ENCODE peak calls at places on chromosomes 7 and 10, in four cellular contexts. Y is left ventricle myocardium inferior, D is SK-N-SH, E is PC-9. J is an unnamed sample.

GRCh38 chr10:28678687-28679457 is 1.6 kb downstream of the BAMBI start:
- DNase-seq in D (no peak), Y (no peak), E (no peak), J (peak; percentile 22)

GRCh38 chr10:88041243-88042161 is 178.1 kb downstream of the PTEN start:
- DNase-seq in Y (no peak), D (no peak), E (no peak), J (no peak)

GRCh38 chr10:99536400-99537254 is 3.9 kb downstream of the NKX2-3 start:
- DNase-seq in D (peak; percentile 71), E (no peak), Y (no peak), J (no peak)

GRCh38 chr10:43225787-43226153 is 41.1 kb downstream of the RASGEF1A start:
- DNase-seq in Y (peak; percentile 6), E (no peak), D (no peak), J (peak; percentile 6)

GRCh38 chr10:3681642-3682554 is 103.1 kb downstream of the KLF6 start:
- DNase-seq in D (no peak), E (no peak), Y (no peak), J (no peak)

GRCh38 chr7:1279041-1279440 is 46.4 kb downstream of the UNCX start:
- DNase-seq in D (no peak), Y (no peak), E (no peak), J (no peak)

GRCh38 chr10:35640474-35640873 is 1.6 kb downstream of the FZD8 start:
- DNase-seq in Y (peak; percentile 69), D (peak; percentile 92), E (no peak), J (peak; percentile 73)

GRCh38 chr7:145978769-145979168 is 137.8 kb upstream of the CNTNAP2 start:
- DNase-seq in E (no peak), D (no peak), Y (no peak), J (no peak)

GRCh38 chr10:123570898-123571515 is 95.1 kb upstream of the GPR26 start:
- DNase-seq in E (no peak), Y (no peak), D (no peak), J (no peak)

GRCh38 chr10:123573236-123574147 is 92.7 kb upstream of the GPR26 start:
- DNase-seq in D (peak; percentile 51), Y (peak; percentile 21), E (no peak), J (peak; percentile 71)

GRCh38 chr10:123574299-123574698 is 91.9 kb upstream of the GPR26 start:
- DNase-seq in Y (no peak), D (no peak), E (no peak), J (no peak)

GRCh38 chr10:123570051-123570897 is 95.9 kb upstream of the GPR26 start:
- DNase-seq in Y (no peak), E (no peak), D (no peak), J (no peak)

GRCh38 chr10:123571978-123572377 is 94.2 kb upstream of the GPR26 start:
- DNase-seq in Y (no peak), D (no peak), E (no peak), J (no peak)
- H3K27me3 ChIP-seq in Y (peaks cover 94% of the 10 kb centered on the region), D (no peaks in the 10 kb centered on the region), E (peaks cover 47% of the 10 kb centered on the region), J (peaks cover 15% of the 10 kb centered on the region)

GRCh38 chr7:116222501-116222900 is 12.2 kb downstream of the TES start:
- DNase-seq in Y (no peak), E (no peak), D (no peak), J (no peak)
- H3K4me1 ChIP-seq in Y (peaks cover 36% of the 10 kb centered on the region), E (peaks cover 32% of the 10 kb centered on the region), D (peaks cover 20% of the 10 kb centered on the region), J (no peaks in the 10 kb centered on the region)

GRCh38 chr7:106222545-106222944 is 62.2 kb downstream of the NAMPT start:
- DNase-seq in D (no peak), Y (no peak), E (no peak), J (no peak)

GRCh38 chr7:106218546-106218945 is 66.2 kb downstream of the NAMPT start:
- DNase-seq in D (no peak), Y (no peak), E (no peak), J (no peak)

GRCh38 chr7:106219170-106219569 is 65.6 kb downstream of the NAMPT start:
- DNase-seq in E (no peak), D (no peak), Y (no peak), J (no peak)

GRCh38 chr7:106223156-106223555 is 61.6 kb downstream of the NAMPT start:
- DNase-seq in D (no peak), Y (no peak), E (no peak), J (no peak)

GRCh38 chr7:106220307-106220706 is 64.5 kb downstream of the NAMPT start:
- DNase-seq in E (no peak), Y (no peak), D (no peak), J (no peak)
- H3K4me3 ChIP-seq in E (no peak overlapping the region), Y (no peak overlapping the region), D (no peak overlapping the region), J (no peak overlapping the region)

DNA sequence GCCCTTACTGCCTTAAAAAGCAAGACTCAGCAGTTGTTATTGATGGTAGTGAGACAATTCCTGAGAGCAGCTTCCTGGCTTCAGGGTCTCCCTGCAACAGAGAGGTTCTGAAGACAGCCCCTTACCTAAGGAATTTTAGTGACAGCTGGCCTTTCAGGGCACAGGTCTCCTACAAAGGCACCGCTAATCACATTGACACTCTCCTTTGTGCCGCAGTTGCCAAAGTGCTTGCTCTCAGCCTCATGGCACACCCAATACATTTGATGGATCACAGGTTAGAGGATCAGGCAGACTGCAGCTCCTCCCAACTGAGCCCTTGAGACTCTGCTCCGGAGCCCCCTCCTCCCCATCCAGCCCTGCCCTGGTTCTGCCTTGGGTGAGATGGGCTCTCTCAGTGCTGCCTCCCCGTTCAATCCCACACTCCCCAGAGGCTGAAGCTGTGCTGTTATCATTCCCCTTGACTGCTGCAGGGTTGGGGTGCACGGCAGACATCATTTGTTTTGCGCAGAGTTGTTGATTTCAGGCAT is 198.2 kb downstream of the EMX2 start:
- DNase-seq in D (no peak), E (no peak), Y (no peak), J (no peak)
- H3K27me3 ChIP-seq in D (no peaks in the 10 kb centered on the region), E (peaks cover 8% of the 10 kb centered on the region), Y (peaks cover 64% of the 10 kb centered on the region), J (no peaks in the 10 kb centered on the region)

GRCh38 chr7:73893342-73894101 is 32.6 kb downstream of the TMEM270 start:
- DNase-seq in Y (peak; percentile 85), D (no peak), E (no peak), J (peak; percentile 49)
- H3K4me1 ChIP-seq in Y (peaks cover 29% of the 10 kb centered on the region), D (peaks cover 26% of the 10 kb centered on the region), E (peaks cover 30% of the 10 kb centered on the region), J (no peaks in the 10 kb centered on the region)

DNA sequence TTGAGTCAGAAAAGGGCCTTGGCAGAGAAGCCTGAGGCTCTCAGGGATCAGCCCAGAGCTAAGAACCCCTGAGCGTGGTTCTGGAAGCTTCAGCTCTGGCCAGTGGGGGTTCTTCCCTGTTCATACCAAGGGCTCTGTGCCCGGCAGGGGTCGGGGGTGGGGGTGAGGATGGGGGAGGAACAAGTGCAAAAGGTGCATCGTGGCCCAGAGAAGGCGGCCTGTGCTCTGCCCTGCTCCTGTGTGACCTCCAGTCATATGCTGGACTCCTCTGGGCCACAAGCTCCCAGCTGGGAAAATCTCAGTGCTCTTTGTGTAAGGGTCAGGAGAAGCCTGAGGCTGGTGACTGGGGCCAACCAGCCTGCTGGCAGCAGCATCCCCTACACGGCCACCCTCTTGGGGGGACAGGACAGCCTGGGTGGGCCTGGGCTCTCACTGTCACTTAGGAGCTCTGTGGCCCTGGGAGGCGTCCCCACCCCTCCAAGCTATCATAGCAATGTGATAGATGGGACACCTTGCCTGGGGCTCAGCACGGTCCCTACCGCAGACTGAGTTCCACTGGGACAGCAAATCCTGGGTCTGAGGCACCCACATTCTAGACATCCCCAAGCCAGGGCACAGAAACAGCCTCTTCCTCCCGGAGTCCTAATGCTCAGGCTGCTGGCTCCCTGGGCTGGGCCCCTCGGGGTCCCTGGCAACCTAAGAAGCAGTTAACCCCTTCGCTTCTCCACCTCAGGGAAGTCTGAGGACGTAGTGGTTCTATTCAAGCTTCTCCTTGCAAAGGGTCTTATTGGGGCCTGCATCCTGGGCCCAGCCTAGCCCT is 2.5 kb downstream of the MMRN2 start:
- DNase-seq in Y (no peak), E (no peak), D (no peak), J (no peak)
- H3K4me3 ChIP-seq in Y (peak overlapping the region; percentile 68), E (no peak overlapping the region), D (no peak overlapping the region), J (no peak overlapping the region)